ENCODE peak calls at places on chromosomes 5 and 9, in four cellular contexts. One of them, this sample, is unnamed.

GRCh38 chr5:174340221-174340620 is 294.7 kb downstream of the NSG2 start:
- DNase-seq in GM06990: no peak
- DNase-seq in tibial nerve: no peak
- DNase-seq in stomach: no peak
- DNase-seq in this sample: no peak

GRCh38 chr5:84603557-84604185 is 219.0 kb upstream of the EDIL3 start:
- DNase-seq in GM06990: no peak
- DNase-seq in tibial nerve: peak; percentile 72
- DNase-seq in stomach: no peak
- DNase-seq in this sample: peak; percentile 29

GRCh38 chr5:61277190-61277589 is 54.9 kb upstream of the ZSWIM6 start:
- DNase-seq in GM06990: peak; percentile 26
- DNase-seq in tibial nerve: no peak
- DNase-seq in stomach: no peak
- DNase-seq in this sample: no peak

GRCh38 chr5:93349613-93350012 is 231.4 kb downstream of the NR2F1-AS1 start:
- DNase-seq in GM06990: no peak
- DNase-seq in tibial nerve: no peak
- DNase-seq in stomach: no peak
- DNase-seq in this sample: no peak

GRCh38 chr5:127358782-127359181 is 68.2 kb downstream of the MEGF10 start:
- DNase-seq in GM06990: no peak
- DNase-seq in tibial nerve: no peak
- DNase-seq in stomach: no peak
- DNase-seq in this sample: no peak

GRCh38 chr9:8867148-8867547 is 1067.6 kb upstream of the DMAC1 start:
- DNase-seq in GM06990: no peak
- DNase-seq in tibial nerve: no peak
- DNase-seq in stomach: no peak
- DNase-seq in this sample: no peak

GRCh38 chr5:150410524-150411244 is 2.0 kb downstream of the CD74 start:
- DNase-seq in GM06990: peak; percentile 68
- DNase-seq in tibial nerve: peak; percentile 74
- DNase-seq in stomach: peak; percentile 79
- DNase-seq in this sample: peak; percentile 87

GRCh38 chr5:167759411-167759821 is 532.0 kb upstream of the WWC1 start:
- DNase-seq in GM06990: no peak
- DNase-seq in tibial nerve: no peak
- DNase-seq in stomach: no peak
- DNase-seq in this sample: no peak

GRCh38 chr5:164306662-164307061 is 801.2 kb downstream of the MAT2B start:
- DNase-seq in GM06990: no peak
- DNase-seq in tibial nerve: no peak
- DNase-seq in stomach: no peak
- DNase-seq in this sample: no peak

GRCh38 chr9:116005267-116005666 is 148.3 kb upstream of the PAPPA start:
- DNase-seq in GM06990: no peak
- DNase-seq in tibial nerve: no peak
- DNase-seq in stomach: no peak
- DNase-seq in this sample: no peak

GRCh38 chr5:132771559-132771998 is 5.5 kb downstream of the SEPTIN8 start:
- DNase-seq in GM06990: no peak
- DNase-seq in tibial nerve: no peak
- DNase-seq in stomach: no peak
- DNase-seq in this sample: peak; percentile 58

GRCh38 chr5:43730832-43731342 is 127.9 kb downstream of the NNT start:
- DNase-seq in GM06990: no peak
- DNase-seq in tibial nerve: no peak
- DNase-seq in stomach: no peak
- DNase-seq in this sample: no peak

GRCh38 chr5:134113908-134114875 is at the start of gene TCF7:
- DNase-seq in GM06990: peak; percentile 81
- DNase-seq in tibial nerve: peak; percentile 43
- DNase-seq in stomach: peak; percentile 85
- DNase-seq in this sample: peak; percentile 81

GRCh38 chr5:156253130-156253529 is 73.8 kb upstream of the SGCD start:
- DNase-seq in GM06990: no peak
- DNase-seq in tibial nerve: no peak
- DNase-seq in stomach: no peak
- DNase-seq in this sample: no peak

GRCh38 chr9:16133556-16134227 is 580.8 kb downstream of the CCDC171 start:
- DNase-seq in GM06990: peak; percentile 33
- DNase-seq in tibial nerve: no peak
- DNase-seq in stomach: no peak
- DNase-seq in this sample: peak; percentile 60

GRCh38 chr9:108612510-108612909 is 243.3 kb downstream of the ACTL7B start:
- DNase-seq in GM06990: no peak
- DNase-seq in tibial nerve: no peak
- DNase-seq in stomach: no peak
- DNase-seq in this sample: no peak

GRCh38 chr5:115461506-115462290 is 82.9 kb downstream of the FEM1C start:
- DNase-seq in GM06990: no peak
- DNase-seq in tibial nerve: no peak
- DNase-seq in stomach: no peak
- DNase-seq in this sample: no peak

GRCh38 chr9:9804109-9804508 is 808.7 kb downstream of the PTPRD start:
- DNase-seq in GM06990: no peak
- DNase-seq in tibial nerve: no peak
- DNase-seq in stomach: no peak
- DNase-seq in this sample: no peak

DNA sequence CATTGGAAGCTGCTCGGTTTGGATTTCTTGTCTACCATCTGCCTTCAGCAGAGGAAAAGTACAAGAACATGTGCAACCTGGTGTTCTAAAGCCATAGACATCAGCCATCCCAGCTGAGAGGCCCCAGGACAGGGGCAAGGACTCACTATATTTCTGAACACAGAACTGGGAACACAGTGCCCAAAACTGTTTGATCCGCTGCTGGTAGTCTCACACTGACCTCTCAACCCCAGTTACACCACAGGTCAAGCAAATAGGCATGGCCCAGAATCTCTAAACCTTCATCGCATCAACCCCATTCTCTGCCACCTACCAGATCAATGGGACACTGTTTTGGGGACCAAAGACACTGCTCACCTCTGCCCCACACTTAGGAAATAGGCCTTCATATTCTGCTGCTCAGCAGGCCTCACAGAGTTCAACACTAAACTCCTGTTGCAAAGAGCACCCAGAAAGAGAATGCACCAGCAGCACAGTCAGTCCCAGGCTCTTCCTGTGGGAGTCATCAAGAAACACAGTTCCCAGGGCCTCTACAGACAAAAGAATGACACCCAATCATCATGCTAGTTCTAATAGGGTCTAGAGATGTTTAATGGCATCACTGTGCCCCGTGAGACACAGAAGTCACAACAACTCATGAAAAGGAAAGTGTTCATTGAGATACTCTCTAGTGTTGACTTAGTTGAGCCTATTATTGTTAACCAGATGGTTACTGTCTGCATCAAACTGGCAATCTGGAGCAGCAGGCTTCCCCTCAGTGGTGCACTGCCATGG is 1.8 kb downstream of the KLHL3 start:
- DNase-seq in GM06990: no peak
- DNase-seq in tibial nerve: no peak
- DNase-seq in stomach: no peak
- DNase-seq in this sample: no peak
- H3K4me3 ChIP-seq in GM06990: peak overlapping the region; percentile 7
- H3K4me3 ChIP-seq in tibial nerve: peak overlapping the region; percentile 40
- H3K4me3 ChIP-seq in stomach: no peak overlapping the region
- H3K4me3 ChIP-seq in this sample: no peak overlapping the region

DNA sequence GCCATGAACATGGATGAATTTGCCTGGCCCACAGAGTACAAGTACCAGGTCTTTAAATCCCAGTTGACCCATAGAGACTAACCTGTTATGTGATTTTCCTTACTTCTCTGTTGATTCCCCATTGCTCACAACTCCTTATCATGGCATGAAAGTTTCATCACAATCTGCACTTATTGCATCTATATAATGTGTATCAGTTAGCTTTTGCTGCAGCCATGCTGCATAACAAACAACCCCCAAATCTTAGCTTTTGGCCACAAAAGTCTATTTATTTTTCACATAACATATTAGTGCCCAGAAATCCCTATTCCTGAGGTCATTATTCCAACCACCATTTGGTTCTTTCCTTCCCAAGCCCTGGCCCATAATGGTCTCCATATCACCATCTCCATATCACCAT is 3.7 kb downstream of the GGTA1 start:
- DNase-seq in GM06990: no peak
- DNase-seq in tibial nerve: no peak
- DNase-seq in stomach: no peak
- DNase-seq in this sample: no peak
- H3K27me3 ChIP-seq in GM06990: no peaks in the 10 kb centered on the region
- H3K27me3 ChIP-seq in tibial nerve: peaks cover 27% of the 10 kb centered on the region
- H3K27me3 ChIP-seq in stomach: peaks cover 15% of the 10 kb centered on the region
- H3K27me3 ChIP-seq in this sample: no peaks in the 10 kb centered on the region

GRCh38 chr5:45695011-45695667 is 1.0 kb downstream of the HCN1 start:
- DNase-seq in GM06990: no peak
- DNase-seq in tibial nerve: no peak
- DNase-seq in stomach: no peak
- DNase-seq in this sample: no peak
- H3K4me3 ChIP-seq in GM06990: no peak overlapping the region
- H3K4me3 ChIP-seq in tibial nerve: peak overlapping the region; percentile 42
- H3K4me3 ChIP-seq in stomach: peak overlapping the region; percentile 51
- H3K4me3 ChIP-seq in this sample: no peak overlapping the region

GRCh38 chr9:90441814-90442213 is 200.8 kb downstream of the DIRAS2 start:
- DNase-seq in GM06990: no peak
- DNase-seq in tibial nerve: no peak
- DNase-seq in stomach: no peak
- DNase-seq in this sample: no peak
- H3K27me3 ChIP-seq in GM06990: no peaks in the 10 kb centered on the region
- H3K27me3 ChIP-seq in tibial nerve: no peaks in the 10 kb centered on the region
- H3K27me3 ChIP-seq in stomach: no peaks in the 10 kb centered on the region
- H3K27me3 ChIP-seq in this sample: no peaks in the 10 kb centered on the region

GRCh38 chr9:131441441-131441840 is 47.6 kb downstream of the PRRC2B start:
- DNase-seq in GM06990: no peak
- DNase-seq in tibial nerve: no peak
- DNase-seq in stomach: no peak
- DNase-seq in this sample: no peak
- H3K4me3 ChIP-seq in GM06990: no peak overlapping the region
- H3K4me3 ChIP-seq in tibial nerve: no peak overlapping the region
- H3K4me3 ChIP-seq in stomach: no peak overlapping the region
- H3K4me3 ChIP-seq in this sample: no peak overlapping the region

GRCh38 chr5:176732306-176732705 is 78.1 kb upstream of the UNC5A start:
- DNase-seq in GM06990: no peak
- DNase-seq in tibial nerve: no peak
- DNase-seq in stomach: no peak
- DNase-seq in this sample: peak; percentile 5
- H3K27me3 ChIP-seq in GM06990: no peaks in the 10 kb centered on the region
- H3K27me3 ChIP-seq in tibial nerve: peaks cover 40% of the 10 kb centered on the region
- H3K27me3 ChIP-seq in stomach: peaks cover 50% of the 10 kb centered on the region
- H3K27me3 ChIP-seq in this sample: peaks cover 3% of the 10 kb centered on the region

DNA sequence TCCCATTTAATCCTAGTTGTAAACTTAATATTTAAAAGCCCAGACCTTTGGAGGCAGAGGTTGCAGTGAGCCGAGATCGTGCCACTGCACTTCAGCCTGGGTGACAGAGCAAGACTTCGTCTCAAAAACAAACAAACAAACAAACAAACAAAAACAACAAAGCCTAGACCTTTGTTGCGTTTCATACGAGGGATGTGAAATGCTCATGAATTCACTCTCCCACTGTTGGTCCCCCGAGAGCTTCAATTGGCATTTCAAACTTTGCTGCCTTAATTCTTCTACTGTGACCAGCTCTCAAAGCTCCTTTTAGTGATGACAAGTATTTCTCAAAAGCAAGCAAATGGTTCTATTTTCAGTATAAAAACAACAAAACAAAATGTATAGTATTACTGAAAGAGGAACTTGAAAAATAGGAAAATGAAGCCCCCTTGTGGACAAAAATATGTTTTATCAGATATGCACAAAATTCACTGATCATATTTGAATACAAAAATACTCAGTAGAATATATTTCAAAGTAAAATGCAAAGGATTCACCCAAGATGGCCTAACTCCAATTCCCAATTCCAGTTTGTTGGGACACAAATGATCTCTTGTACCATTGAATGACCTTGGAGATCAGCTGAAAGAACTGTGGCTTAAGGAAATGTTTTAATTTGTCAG is 140.4 kb downstream of the ESM1 start:
- DNase-seq in GM06990: no peak
- DNase-seq in tibial nerve: no peak
- DNase-seq in stomach: no peak
- DNase-seq in this sample: no peak
- H3K4me3 ChIP-seq in GM06990: no peak overlapping the region
- H3K4me3 ChIP-seq in tibial nerve: peak overlapping the region; percentile 30
- H3K4me3 ChIP-seq in stomach: peak overlapping the region; percentile 21
- H3K4me3 ChIP-seq in this sample: peak overlapping the region; percentile 18

DNA sequence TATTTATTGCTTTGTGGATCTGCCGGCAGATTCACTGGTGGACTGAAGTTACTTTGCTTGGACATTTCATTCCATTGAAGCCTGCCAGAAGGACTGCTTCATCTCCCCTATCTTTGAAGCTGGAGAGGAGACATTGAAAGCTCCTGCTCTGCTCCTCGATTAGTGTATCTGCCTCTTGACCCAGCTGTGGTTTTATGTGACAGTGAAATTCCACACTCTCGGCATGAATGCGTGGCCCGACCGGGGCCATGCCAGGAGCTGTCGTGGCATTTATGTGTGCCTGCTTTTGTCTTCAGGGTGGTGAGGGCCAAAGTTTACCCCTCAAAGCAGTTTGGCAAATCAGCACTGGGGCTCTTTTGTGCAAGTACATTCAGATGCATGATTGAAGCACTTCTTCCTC is 177.0 kb upstream of the GDNF start:
- DNase-seq in GM06990: no peak
- DNase-seq in tibial nerve: no peak
- DNase-seq in stomach: no peak
- DNase-seq in this sample: no peak
- H3K27me3 ChIP-seq in GM06990: peaks cover 4% of the 10 kb centered on the region
- H3K27me3 ChIP-seq in tibial nerve: no peaks in the 10 kb centered on the region
- H3K27me3 ChIP-seq in stomach: no peaks in the 10 kb centered on the region
- H3K27me3 ChIP-seq in this sample: peaks cover under 1% of the 10 kb centered on the region

This sample was measured in adrenal gland.